ENCODE peak calls at places on chromosomes 6 and 20, in five cellular contexts. I, O, J, U and B are unnamed samples.

GRCh38 chr20:60055740-60056139 is 97.5 kb downstream of the CDH26 start:
- DNase-seq in I (no peak), O (no peak), J (peak; percentile 13), U (peak; percentile 57), B (peak; percentile 82)

GRCh38 chr20:44247676-44248419 is 740 bp downstream of the GDAP1L1 start:
- DNase-seq in I (peak; percentile 16), O (peak; percentile 34), J (peak; percentile 24), U (peak; percentile 24), B (peak; percentile 77)

GRCh38 chr6:157669747-157670216 is 153.3 kb upstream of the SNX9 start:
- DNase-seq in I (no peak), O (peak; percentile 86), J (no peak), U (peak; percentile 87), B (peak; percentile 96)

GRCh38 chr20:43508106-43508505 is 609 bp downstream of the L3MBTL1 start:
- DNase-seq in I (no peak), O (no peak), J (no peak), U (no peak), B (peak; percentile 18)

GRCh38 chr6:42564496-42564890 is 664 bp downstream of the UBR2 start:
- DNase-seq in I (peak; percentile 42), O (no peak), J (no peak), U (no peak), B (no peak)

GRCh38 chr20:62501801-62502495 is 26.2 kb upstream of the GATA5 start:
- DNase-seq in I (no peak), O (no peak), J (peak; percentile 87), U (no peak), B (no peak)

GRCh38 chr6:27178001-27178730 is 69.3 kb upstream of the PRSS16 start:
- DNase-seq in I (peak; percentile 51), O (peak; percentile 69), J (peak; percentile 90), U (peak; percentile 51), B (peak; percentile 76)

GRCh38 chr6:161446934-161447333 is 173.1 kb upstream of the AGPAT4 start:
- DNase-seq in I (no peak), O (no peak), J (no peak), U (no peak), B (no peak)

GRCh38 chr6:151647871-151648639 is 154.2 kb downstream of the CCDC170 start:
- DNase-seq in I (no peak), O (peak; percentile 26), J (peak; percentile 23), U (no peak), B (no peak)

GRCh38 chr6:109477725-109478124 is 5.3 kb downstream of the ZBTB24 start:
- DNase-seq in I (no peak), O (no peak), J (no peak), U (no peak), B (no peak)

GRCh38 chr6:45590751-45591184 is 213.0 kb upstream of the SUPT3H start:
- DNase-seq in I (no peak), O (peak; percentile 51), J (no peak), U (no peak), B (no peak)

GRCh38 chr6:11595903-11596302 is 58.4 kb downstream of the TMEM170B start:
- DNase-seq in I (no peak), O (no peak), J (peak; percentile 18), U (no peak), B (no peak)

GRCh38 chr6:151059612-151060095 is 180.1 kb upstream of the AKAP12 start:
- DNase-seq in I (no peak), O (peak; percentile 9), J (no peak), U (no peak), B (no peak)

GRCh38 chr6:16712931-16713484 is 48.3 kb downstream of the ATXN1 start:
- DNase-seq in I (no peak), O (no peak), J (peak; percentile 54), U (peak; percentile 28), B (peak; percentile 60)

GRCh38 chr6:129835691-129836090 is 25.4 kb downstream of the TMEM244 start:
- DNase-seq in I (no peak), O (no peak), J (no peak), U (no peak), B (no peak)

GRCh38 chr6:157990321-157991066 is 8.8 kb downstream of the SYNJ2 start:
- DNase-seq in I (no peak), O (no peak), J (peak; percentile 43), U (no peak), B (no peak)

GRCh38 chr6:17493286-17493685 is 99.9 kb downstream of the CAP2 start:
- DNase-seq in I (no peak), O (no peak), J (no peak), U (no peak), B (no peak)

GRCh38 chr6:7165002-7165735 is 57.4 kb downstream of the RREB1 start:
- DNase-seq in I (no peak), O (no peak), J (no peak), U (no peak), B (no peak)

GRCh38 chr20:54950285-54950684 is 474.9 kb downstream of the DOK5 start:
- DNase-seq in I (no peak), O (no peak), J (no peak), U (no peak), B (no peak)

GRCh38 chr6:29696147-29697129 is 15.5 kb upstream of the ZFP57 start:
- DNase-seq in I (peak; percentile 37), O (no peak), J (peak; percentile 31), U (no peak), B (no peak)

GRCh38 chr6:133817460-133818047 is 71.4 kb upstream of the TCF21 start:
- DNase-seq in I (peak; percentile 32), O (peak; percentile 79), J (peak; percentile 40), U (no peak), B (no peak)

GRCh38 chr6:13229205-13230085 is 98.9 kb downstream of the TBC1D7 start:
- DNase-seq in I (peak; percentile 87), O (no peak), J (peak; percentile 87), U (no peak), B (no peak)

GRCh38 chr20:38725959-38726848 is 1.9 kb downstream of the SLC32A1 start:
- DNase-seq in I (peak; percentile 23), O (peak; percentile 37), J (peak; percentile 44), U (no peak), B (peak; percentile 71)

GRCh38 chr6:127343753-127344659 is 597 bp upstream of the ECHDC1 start:
- DNase-seq in I (peak; percentile 37), O (peak; percentile 18), J (peak; percentile 33), U (no peak), B (no peak)

DNA sequence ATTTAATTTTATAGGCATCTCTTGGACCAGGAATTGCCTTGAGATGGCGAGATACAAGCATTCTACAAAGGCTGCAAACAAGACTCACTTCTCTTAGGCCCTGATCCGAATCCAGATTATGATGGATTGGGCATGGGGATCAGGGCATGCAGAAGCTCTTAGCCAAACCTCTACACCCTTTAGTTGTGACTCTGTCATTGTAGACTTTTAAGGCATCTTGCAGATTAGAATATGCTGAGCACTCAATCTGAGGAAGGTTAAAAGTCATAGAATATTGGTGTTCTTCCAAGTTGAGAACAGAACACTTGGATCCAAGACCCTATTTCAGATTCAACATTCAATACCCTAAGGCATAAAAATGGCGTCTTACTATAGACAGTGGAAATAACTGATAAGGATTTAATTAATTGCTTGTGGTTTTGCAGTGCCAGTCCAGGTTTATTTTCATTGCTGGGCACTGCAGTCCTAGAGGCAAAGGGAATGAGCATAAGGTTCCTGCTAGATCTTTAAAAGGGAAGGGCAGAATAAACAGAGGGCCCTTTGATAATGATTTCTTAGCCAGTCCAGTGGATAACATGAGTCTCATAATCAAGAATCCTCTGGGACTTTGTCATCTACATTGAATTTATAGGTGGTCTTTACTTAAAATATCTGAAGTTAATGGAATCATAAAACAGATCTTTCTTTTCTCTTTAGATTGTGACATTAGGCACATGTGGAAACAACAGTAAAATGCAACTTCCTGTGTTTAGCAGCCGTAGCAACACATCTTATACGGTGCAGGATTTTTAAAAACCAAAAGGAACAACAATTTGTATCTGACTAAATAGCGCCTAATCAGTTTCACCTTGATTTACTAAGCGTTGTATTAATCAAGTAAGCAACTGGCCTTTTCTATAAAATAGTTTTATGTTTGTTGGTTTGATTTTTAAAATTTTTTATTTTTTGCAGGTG is 17.6 kb downstream of the PHACTR2 start:
- DNase-seq in I (no peak), O (no peak), J (no peak), U (no peak), B (no peak)
- H3K4me3 ChIP-seq in I (no peak overlapping the region), O (no peak overlapping the region), J (no peak overlapping the region), U (peak overlapping the region; percentile 15), B (no peak overlapping the region)

GRCh38 chr20:32773880-32774279 is 11.7 kb downstream of the DNMT3B start:
- DNase-seq in I (no peak), O (peak; percentile 77), J (no peak), U (no peak), B (no peak)
- H3K4me3 ChIP-seq in I (no peak overlapping the region), O (no peak overlapping the region), J (no peak overlapping the region), U (no peak overlapping the region), B (no peak overlapping the region)

DNA sequence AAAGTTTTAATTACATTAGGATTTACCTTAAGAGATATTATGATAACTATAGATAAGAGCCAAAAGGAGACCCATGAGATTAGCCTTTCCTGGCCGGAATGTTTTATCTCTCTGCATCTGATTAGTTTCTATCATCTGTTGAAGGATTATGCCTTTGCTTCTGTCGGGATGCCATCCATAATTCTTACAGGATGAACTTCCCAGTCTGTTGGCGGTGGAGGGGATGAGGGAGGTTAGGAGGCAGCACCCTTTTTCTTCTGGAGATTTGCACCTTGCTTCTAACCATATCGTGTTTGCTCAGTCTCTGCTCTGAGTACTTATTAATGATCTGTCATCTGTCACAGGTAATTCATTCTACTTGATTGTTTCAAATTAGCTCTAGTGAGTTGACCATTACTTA is 292.1 kb downstream of the KHDC1L start:
- DNase-seq in I (no peak), O (no peak), J (no peak), U (no peak), B (no peak)
- H3K4me3 ChIP-seq in I (no peak overlapping the region), O (no peak overlapping the region), J (no peak overlapping the region), U (no peak overlapping the region), B (no peak overlapping the region)

GRCh38 chr20:848218-848617 is 14.7 kb downstream of the FAM110A start:
- DNase-seq in I (no peak), O (no peak), J (no peak), U (no peak), B (no peak)
- H3K4me3 ChIP-seq in I (no peak overlapping the region), O (no peak overlapping the region), J (no peak overlapping the region), U (no peak overlapping the region), B (no peak overlapping the region)